ENCODE peak calls at places on chromosomes 13 and 19, in ten cellular contexts. One of them, this sample, is unnamed.

GRCh38 chr13:105035092-105035491 is 1500.4 kb downstream of the EFNB2 start:
- DNase-seq in fibroblast of pulmonary artery: no peak
- DNase-seq in naive thymus-derived CD4-positive, alpha-beta T cell: no peak
- DNase-seq in IMR-90: no peak
- DNase-seq in heart left ventricle: no peak
- DNase-seq in A549: no peak
- DNase-seq in neural progenitor cell: no peak
- DNase-seq in Peyer's patch: no peak
- DNase-seq in astrocyte of the spinal cord: no peak
- DNase-seq in AG04449: no peak
- DNase-seq in this sample: no peak

GRCh38 chr19:32599736-32600157 is 18.8 kb downstream of the PDCD5 start:
- DNase-seq in fibroblast of pulmonary artery: peak
- DNase-seq in naive thymus-derived CD4-positive, alpha-beta T cell: peak
- DNase-seq in IMR-90: peak
- DNase-seq in heart left ventricle: no peak
- DNase-seq in A549: peak
- DNase-seq in neural progenitor cell: peak
- DNase-seq in Peyer's patch: no peak
- DNase-seq in astrocyte of the spinal cord: peak
- DNase-seq in AG04449: peak
- DNase-seq in this sample: peak

GRCh38 chr19:32173836-32174235 is 171.6 kb upstream of the ZNF507 start:
- DNase-seq in fibroblast of pulmonary artery: no peak
- DNase-seq in naive thymus-derived CD4-positive, alpha-beta T cell: no peak
- DNase-seq in IMR-90: no peak
- DNase-seq in heart left ventricle: no peak
- DNase-seq in A549: no peak
- DNase-seq in neural progenitor cell: no peak
- DNase-seq in Peyer's patch: no peak
- DNase-seq in astrocyte of the spinal cord: no peak
- DNase-seq in AG04449: no peak
- DNase-seq in this sample: no peak

GRCh38 chr19:55014714-55015113 is 23.4 kb downstream of the GP6 start:
- DNase-seq in fibroblast of pulmonary artery: no peak
- DNase-seq in naive thymus-derived CD4-positive, alpha-beta T cell: peak
- DNase-seq in IMR-90: no peak
- DNase-seq in heart left ventricle: no peak
- DNase-seq in A549: no peak
- DNase-seq in neural progenitor cell: no peak
- DNase-seq in Peyer's patch: no peak
- DNase-seq in astrocyte of the spinal cord: no peak
- DNase-seq in AG04449: no peak
- DNase-seq in this sample: no peak

GRCh38 chr13:43608400-43609137 is 178.2 kb downstream of the ENOX1 start:
- DNase-seq in fibroblast of pulmonary artery: no peak
- DNase-seq in naive thymus-derived CD4-positive, alpha-beta T cell: no peak
- DNase-seq in IMR-90: no peak
- DNase-seq in heart left ventricle: peak
- DNase-seq in A549: no peak
- DNase-seq in neural progenitor cell: no peak
- DNase-seq in Peyer's patch: no peak
- DNase-seq in astrocyte of the spinal cord: no peak
- DNase-seq in AG04449: no peak
- DNase-seq in this sample: no peak

GRCh38 chr19:1725100-1726064 is 27.9 kb upstream of the ONECUT3 start:
- DNase-seq in fibroblast of pulmonary artery: peak
- DNase-seq in naive thymus-derived CD4-positive, alpha-beta T cell: no peak
- DNase-seq in IMR-90: peak
- DNase-seq in heart left ventricle: peak
- DNase-seq in A549: no peak
- DNase-seq in neural progenitor cell: peak
- DNase-seq in Peyer's patch: no peak
- DNase-seq in astrocyte of the spinal cord: peak
- DNase-seq in AG04449: no peak
- DNase-seq in this sample: peak

GRCh38 chr19:43504426-43505185 is at the start of gene PHLDB3:
- DNase-seq in fibroblast of pulmonary artery: no peak
- DNase-seq in naive thymus-derived CD4-positive, alpha-beta T cell: no peak
- DNase-seq in IMR-90: peak
- DNase-seq in heart left ventricle: peak
- DNase-seq in A549: no peak
- DNase-seq in neural progenitor cell: no peak
- DNase-seq in Peyer's patch: peak
- DNase-seq in astrocyte of the spinal cord: no peak
- DNase-seq in AG04449: no peak
- DNase-seq in this sample: peak

GRCh38 chr19:40357655-40358054 is 9.2 kb downstream of the PLD3 start:
- DNase-seq in fibroblast of pulmonary artery: no peak
- DNase-seq in naive thymus-derived CD4-positive, alpha-beta T cell: no peak
- DNase-seq in IMR-90: peak
- DNase-seq in heart left ventricle: no peak
- DNase-seq in A549: no peak
- DNase-seq in neural progenitor cell: no peak
- DNase-seq in Peyer's patch: no peak
- DNase-seq in astrocyte of the spinal cord: no peak
- DNase-seq in AG04449: no peak
- DNase-seq in this sample: no peak

GRCh38 chr19:19160489-19161035 is 9.5 kb downstream of the MEF2B start:
- DNase-seq in fibroblast of pulmonary artery: no peak
- DNase-seq in naive thymus-derived CD4-positive, alpha-beta T cell: no peak
- DNase-seq in IMR-90: no peak
- DNase-seq in heart left ventricle: no peak
- DNase-seq in A549: no peak
- DNase-seq in neural progenitor cell: no peak
- DNase-seq in Peyer's patch: peak
- DNase-seq in astrocyte of the spinal cord: no peak
- DNase-seq in AG04449: no peak
- DNase-seq in this sample: peak

GRCh38 chr19:33725567-33725966 is 71.1 kb upstream of the KCTD15 start:
- DNase-seq in fibroblast of pulmonary artery: no peak
- DNase-seq in naive thymus-derived CD4-positive, alpha-beta T cell: no peak
- DNase-seq in IMR-90: no peak
- DNase-seq in heart left ventricle: no peak
- DNase-seq in A549: no peak
- DNase-seq in neural progenitor cell: no peak
- DNase-seq in Peyer's patch: no peak
- DNase-seq in astrocyte of the spinal cord: no peak
- DNase-seq in AG04449: no peak
- DNase-seq in this sample: no peak

GRCh38 chr13:21176982-21177284 is 475 bp downstream of the MRPL57 start:
- DNase-seq in fibroblast of pulmonary artery: no peak
- DNase-seq in naive thymus-derived CD4-positive, alpha-beta T cell: no peak
- DNase-seq in IMR-90: no peak
- DNase-seq in heart left ventricle: no peak
- DNase-seq in A549: no peak
- DNase-seq in neural progenitor cell: no peak
- DNase-seq in Peyer's patch: no peak
- DNase-seq in astrocyte of the spinal cord: no peak
- DNase-seq in AG04449: no peak
- DNase-seq in this sample: no peak

GRCh38 chr13:74217816-74218215 is 83.6 kb upstream of the KLF12 start:
- DNase-seq in fibroblast of pulmonary artery: peak
- DNase-seq in naive thymus-derived CD4-positive, alpha-beta T cell: no peak
- DNase-seq in IMR-90: peak
- DNase-seq in heart left ventricle: no peak
- DNase-seq in A549: no peak
- DNase-seq in neural progenitor cell: no peak
- DNase-seq in Peyer's patch: no peak
- DNase-seq in astrocyte of the spinal cord: peak
- DNase-seq in AG04449: peak
- DNase-seq in this sample: no peak

GRCh38 chr19:57807541-57807940 is 7.2 kb downstream of the ZNF552 start:
- DNase-seq in fibroblast of pulmonary artery: peak
- DNase-seq in naive thymus-derived CD4-positive, alpha-beta T cell: no peak
- DNase-seq in IMR-90: no peak
- DNase-seq in heart left ventricle: no peak
- DNase-seq in A549: no peak
- DNase-seq in neural progenitor cell: no peak
- DNase-seq in Peyer's patch: no peak
- DNase-seq in astrocyte of the spinal cord: no peak
- DNase-seq in AG04449: no peak
- DNase-seq in this sample: no peak

GRCh38 chr13:113410472-113411201 is 42.7 kb downstream of the ADPRHL1 start:
- DNase-seq in fibroblast of pulmonary artery: peak
- DNase-seq in naive thymus-derived CD4-positive, alpha-beta T cell: no peak
- DNase-seq in IMR-90: peak
- DNase-seq in heart left ventricle: peak
- DNase-seq in A549: peak
- DNase-seq in neural progenitor cell: no peak
- DNase-seq in Peyer's patch: no peak
- DNase-seq in astrocyte of the spinal cord: peak
- DNase-seq in AG04449: peak
- DNase-seq in this sample: peak

GRCh38 chr19:1312732-1313694 is 27.3 kb downstream of the EFNA2 start:
- DNase-seq in fibroblast of pulmonary artery: peak
- DNase-seq in naive thymus-derived CD4-positive, alpha-beta T cell: no peak
- DNase-seq in IMR-90: peak
- DNase-seq in heart left ventricle: no peak
- DNase-seq in A549: peak
- DNase-seq in neural progenitor cell: peak
- DNase-seq in Peyer's patch: no peak
- DNase-seq in astrocyte of the spinal cord: peak
- DNase-seq in AG04449: no peak
- DNase-seq in this sample: peak

GRCh38 chr13:94139393-94139995 is 340.0 kb downstream of the DCT start:
- DNase-seq in fibroblast of pulmonary artery: peak
- DNase-seq in naive thymus-derived CD4-positive, alpha-beta T cell: no peak
- DNase-seq in IMR-90: peak
- DNase-seq in heart left ventricle: no peak
- DNase-seq in A549: no peak
- DNase-seq in neural progenitor cell: no peak
- DNase-seq in Peyer's patch: no peak
- DNase-seq in astrocyte of the spinal cord: peak
- DNase-seq in AG04449: no peak
- DNase-seq in this sample: no peak

GRCh38 chr13:94140027-94140426 is 339.5 kb downstream of the DCT start:
- DNase-seq in fibroblast of pulmonary artery: no peak
- DNase-seq in naive thymus-derived CD4-positive, alpha-beta T cell: no peak
- DNase-seq in IMR-90: no peak
- DNase-seq in heart left ventricle: no peak
- DNase-seq in A549: no peak
- DNase-seq in neural progenitor cell: no peak
- DNase-seq in Peyer's patch: no peak
- DNase-seq in astrocyte of the spinal cord: no peak
- DNase-seq in AG04449: no peak
- DNase-seq in this sample: peak

GRCh38 chr13:94138831-94139230 is 340.7 kb downstream of the DCT start:
- DNase-seq in fibroblast of pulmonary artery: no peak
- DNase-seq in naive thymus-derived CD4-positive, alpha-beta T cell: no peak
- DNase-seq in IMR-90: no peak
- DNase-seq in heart left ventricle: no peak
- DNase-seq in A549: no peak
- DNase-seq in neural progenitor cell: no peak
- DNase-seq in Peyer's patch: no peak
- DNase-seq in astrocyte of the spinal cord: no peak
- DNase-seq in AG04449: no peak
- DNase-seq in this sample: no peak

DNA sequence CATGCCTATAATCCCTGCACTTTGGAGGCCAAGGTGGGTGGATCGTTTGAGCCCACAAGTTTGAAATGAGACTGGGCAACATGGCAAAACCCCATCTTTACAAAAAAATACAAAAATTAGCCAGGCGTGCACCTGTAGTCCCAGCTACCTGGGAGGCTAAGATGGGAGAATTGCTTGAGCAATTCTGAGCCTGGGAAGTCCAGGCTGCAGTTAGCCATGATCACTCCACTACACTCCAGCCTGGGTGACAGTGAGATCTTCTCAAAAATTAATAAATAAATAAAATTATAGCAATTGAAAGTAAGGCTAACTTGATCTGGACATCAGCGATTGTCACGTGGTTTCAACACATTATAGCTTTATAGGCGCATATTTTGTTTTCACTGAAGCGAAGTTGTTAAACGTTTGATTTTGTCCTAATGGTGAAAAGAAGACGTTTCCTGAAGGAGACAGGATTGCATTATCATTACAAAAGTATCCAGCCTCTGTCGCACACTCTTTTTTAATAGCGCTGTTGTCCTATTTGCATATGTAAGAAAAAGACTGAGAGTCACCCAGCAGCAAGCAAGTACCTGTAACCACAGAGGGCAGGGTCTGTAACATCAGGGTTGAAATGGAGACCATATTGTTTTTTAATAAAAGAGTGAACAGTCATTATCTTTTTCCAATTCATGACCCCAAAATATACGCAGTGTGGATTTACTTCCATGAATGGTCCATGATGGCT is 335.7 kb downstream of the DCT start:
- DNase-seq in fibroblast of pulmonary artery: no peak
- DNase-seq in naive thymus-derived CD4-positive, alpha-beta T cell: no peak
- DNase-seq in IMR-90: no peak
- DNase-seq in heart left ventricle: no peak
- DNase-seq in A549: no peak
- DNase-seq in neural progenitor cell: no peak
- DNase-seq in Peyer's patch: no peak
- DNase-seq in astrocyte of the spinal cord: no peak
- DNase-seq in AG04449: no peak
- DNase-seq in this sample: peak
- H3K4me3 ChIP-seq in fibroblast of pulmonary artery: no peak
- H3K4me3 ChIP-seq in naive thymus-derived CD4-positive, alpha-beta T cell: no peak
- H3K4me3 ChIP-seq in IMR-90: no peak
- H3K4me3 ChIP-seq in heart left ventricle: no peak
- H3K4me3 ChIP-seq in A549: no peak
- H3K4me3 ChIP-seq in neural progenitor cell: no peak
- H3K4me3 ChIP-seq in Peyer's patch: no peak
- H3K4me3 ChIP-seq in astrocyte of the spinal cord: no peak
- H3K4me3 ChIP-seq in AG04449: no peak
- H3K4me3 ChIP-seq in this sample: no peak

GRCh38 chr19:45146716-45147337 is 14.0 kb downstream of the NKPD1 start:
- DNase-seq in fibroblast of pulmonary artery: no peak
- DNase-seq in naive thymus-derived CD4-positive, alpha-beta T cell: no peak
- DNase-seq in IMR-90: no peak
- DNase-seq in heart left ventricle: no peak
- DNase-seq in A549: no peak
- DNase-seq in neural progenitor cell: no peak
- DNase-seq in Peyer's patch: no peak
- DNase-seq in astrocyte of the spinal cord: no peak
- DNase-seq in AG04449: no peak
- DNase-seq in this sample: peak
- H3K4me3 ChIP-seq in fibroblast of pulmonary artery: no peak
- H3K4me3 ChIP-seq in naive thymus-derived CD4-positive, alpha-beta T cell: no peak
- H3K4me3 ChIP-seq in IMR-90: no peak
- H3K4me3 ChIP-seq in heart left ventricle: no peak
- H3K4me3 ChIP-seq in A549: no peak
- H3K4me3 ChIP-seq in neural progenitor cell: no peak
- H3K4me3 ChIP-seq in Peyer's patch: no peak
- H3K4me3 ChIP-seq in astrocyte of the spinal cord: no peak
- H3K4me3 ChIP-seq in AG04449: no peak
- H3K4me3 ChIP-seq in this sample: no peak

GRCh38 chr19:50513746-50514345 is at the start of gene ASPDH:
- DNase-seq in fibroblast of pulmonary artery: no peak
- DNase-seq in naive thymus-derived CD4-positive, alpha-beta T cell: no peak
- DNase-seq in IMR-90: no peak
- DNase-seq in heart left ventricle: no peak
- DNase-seq in A549: no peak
- DNase-seq in neural progenitor cell: peak
- DNase-seq in Peyer's patch: no peak
- DNase-seq in astrocyte of the spinal cord: no peak
- DNase-seq in AG04449: no peak
- DNase-seq in this sample: peak
- H3K4me3 ChIP-seq in fibroblast of pulmonary artery: no peak
- H3K4me3 ChIP-seq in naive thymus-derived CD4-positive, alpha-beta T cell: no peak
- H3K4me3 ChIP-seq in IMR-90: no peak
- H3K4me3 ChIP-seq in heart left ventricle: no peak
- H3K4me3 ChIP-seq in A549: no peak
- H3K4me3 ChIP-seq in neural progenitor cell: no peak
- H3K4me3 ChIP-seq in Peyer's patch: peak
- H3K4me3 ChIP-seq in astrocyte of the spinal cord: no peak
- H3K4me3 ChIP-seq in AG04449: no peak
- H3K4me3 ChIP-seq in this sample: no peak

GRCh38 chr19:16497042-16497441 is 848 bp downstream of the C19orf44 start:
- DNase-seq in fibroblast of pulmonary artery: no peak
- DNase-seq in naive thymus-derived CD4-positive, alpha-beta T cell: no peak
- DNase-seq in IMR-90: no peak
- DNase-seq in heart left ventricle: no peak
- DNase-seq in A549: no peak
- DNase-seq in neural progenitor cell: no peak
- DNase-seq in Peyer's patch: no peak
- DNase-seq in astrocyte of the spinal cord: no peak
- DNase-seq in AG04449: no peak
- DNase-seq in this sample: no peak
- H3K4me3 ChIP-seq in fibroblast of pulmonary artery: peak
- H3K4me3 ChIP-seq in naive thymus-derived CD4-positive, alpha-beta T cell: no peak
- H3K4me3 ChIP-seq in IMR-90: peak
- H3K4me3 ChIP-seq in heart left ventricle: peak
- H3K4me3 ChIP-seq in A549: peak
- H3K4me3 ChIP-seq in neural progenitor cell: peak
- H3K4me3 ChIP-seq in Peyer's patch: peak
- H3K4me3 ChIP-seq in astrocyte of the spinal cord: peak
- H3K4me3 ChIP-seq in AG04449: peak
- H3K4me3 ChIP-seq in this sample: no peak

This sample was measured in H7.